ENCODE peak calls at places on chromosome 5, in four cellular contexts. U is GM23248, R is fibroblast of lung, J is PC-3. C is an unnamed sample. For H4K20me1, the result is how much of the 10 kb centered on the place peaks cover.

GRCh38 chr5:100762163-100762562 is 140.9 kb downstream of the ST8SIA4 start:
- DNase-seq in U (no peak), R (peak), J (no peak), C (no peak)

GRCh38 chr5:171709930-171710329 is 75.7 kb upstream of the SMIM23 start:
- DNase-seq in U (peak), R (no peak), J (no peak), C (no peak)

GRCh38 chr5:17327048-17327447 is 109.6 kb downstream of the BASP1 start:
- DNase-seq in U (no peak), R (no peak), J (no peak), C (no peak)

GRCh38 chr5:122723606-122724352 is 51.1 kb upstream of the SNX2 start:
- DNase-seq in U (peak), R (peak), J (peak), C (peak)

GRCh38 chr5:169044982-169045381 is 256.0 kb downstream of the SLIT3 start:
- DNase-seq in U (no peak), R (no peak), J (no peak), C (no peak)

GRCh38 chr5:68070641-68071191 is 144.8 kb upstream of the PIK3R1 start:
- DNase-seq in U (peak), R (no peak), J (no peak), C (no peak)

GRCh38 chr5:88957000-88957399 is 74.0 kb upstream of the MEF2C start:
- DNase-seq in U (no peak), R (no peak), J (no peak), C (no peak)

GRCh38 chr5:5598547-5599113 is 176.2 kb downstream of the ICE1 start:
- DNase-seq in U (no peak), R (no peak), J (peak), C (no peak)

GRCh38 chr5:172564187-172564586 is 76.9 kb upstream of the NEURL1B start:
- DNase-seq in U (no peak), R (no peak), J (no peak), C (no peak)

GRCh38 chr5:23490993-23491392 is 16.4 kb upstream of the PRDM9 start:
- DNase-seq in U (no peak), R (no peak), J (no peak), C (no peak)

GRCh38 chr5:82858453-82859043 is 218.6 kb downstream of the TMEM167A start:
- DNase-seq in U (no peak), R (no peak), J (no peak), C (no peak)

GRCh38 chr5:157253547-157253946 is 12.4 kb upstream of the CYFIP2 start:
- DNase-seq in U (peak), R (peak), J (peak), C (peak)

GRCh38 chr5:139659673-139660072 is 11.5 kb downstream of the CXXC5 start:
- DNase-seq in U (peak), R (peak), J (no peak), C (no peak)
- H3K9ac ChIP-seq in U (peak), R (peak), J (peak), C (peak)

GRCh38 chr5:123950701-123951100 is 438.7 kb downstream of the CSNK1G3 start:
- DNase-seq in U (peak), R (peak), J (peak), C (peak)
- H4K20me1 ChIP-seq in U (under half), R (under half), J (under half), C (under half)

GRCh38 chr5:154086641-154087040 is 47.9 kb downstream of the MFAP3 start:
- DNase-seq in U (peak), R (peak), J (no peak), C (no peak)
- H3K9ac ChIP-seq in U (no peak), R (no peak), J (no peak), C (no peak)

GRCh38 chr5:125451622-125452021 is 705.2 kb upstream of the ZNF608 start:
- DNase-seq in U (no peak), R (no peak), J (no peak), C (peak)

GRCh38 chr5:125455041-125455440 is 708.6 kb upstream of the ZNF608 start:
- DNase-seq in U (peak), R (peak), J (no peak), C (no peak)

GRCh38 chr5:125453011-125453410 is 706.6 kb upstream of the ZNF608 start:
- DNase-seq in U (no peak), R (no peak), J (no peak), C (no peak)

GRCh38 chr5:125446986-125447385 is 700.5 kb upstream of the ZNF608 start:
- DNase-seq in U (no peak), R (peak), J (peak), C (no peak)

GRCh38 chr5:125450803-125451202 is 704.4 kb upstream of the ZNF608 start:
- DNase-seq in U (peak), R (peak), J (no peak), C (no peak)
- H4K20me1 ChIP-seq in U (under half), R (under half), J (under half), C (under half)